ENCODE peak calls at places on chromosome 19, in eight cellular contexts. G, Z, K, O, Y, C, D and M are unnamed samples. For H3K4me1, the result is how much of the 10 kb centered on the place peaks cover.

GRCh38 chr19:44111910-44112463 is 1.2 kb upstream of the ZNF225 start:
- DNase-seq in K (peak), Y (peak), C (peak), Z (peak), O (peak), G (peak), D (no peak), M (peak)

GRCh38 chr19:2431318-2432055 is 4.1 kb upstream of the TIMM13 start:
- DNase-seq in G (no peak), D (no peak), Z (no peak), Y (no peak), O (no peak), C (no peak), K (no peak), M (no peak)

GRCh38 chr19:2360876-2361232 is 789 bp downstream of the TMPRSS9 start:
- DNase-seq in Z (no peak), O (no peak), D (no peak), G (no peak), C (no peak), K (no peak), Y (no peak), M (no peak)

GRCh38 chr19:1401138-1401888 is at the start of gene GAMT:
- DNase-seq in K (peak), G (no peak), Z (no peak), D (no peak), O (no peak), C (peak), Y (peak), M (no peak)

GRCh38 chr19:40147693-40148347 is 43.4 kb upstream of the MAP3K10 start:
- DNase-seq in Y (peak), C (no peak), K (no peak), G (peak), O (no peak), Z (peak), D (peak), M (no peak)

GRCh38 chr19:45900661-45901431 is 1.6 kb downstream of the MYPOP start:
- DNase-seq in Z (no peak), O (peak), G (no peak), K (no peak), Y (no peak), C (peak), D (no peak), M (no peak)

GRCh38 chr19:6464070-6464873 is at the start of gene CRB3:
- DNase-seq in C (peak), Z (peak), K (peak), Y (peak), D (peak), G (no peak), O (peak), M (no peak)

GRCh38 chr19:49741210-49741844 is 21.8 kb downstream of the TSKS start:
- DNase-seq in Y (no peak), G (peak), Z (no peak), C (no peak), O (no peak), D (no peak), K (no peak), M (no peak)

GRCh38 chr19:49680473-49681351 is 3.6 kb downstream of the PRMT1 start:
- DNase-seq in K (peak), O (peak), D (peak), G (peak), C (peak), Z (peak), Y (peak), M (no peak)

GRCh38 chr19:10503002-10503789 is at the start of gene KEAP1:
- DNase-seq in K (peak), D (peak), Y (peak), C (peak), O (peak), Z (no peak), G (no peak), M (no peak)

GRCh38 chr19:49863935-49864320 is 3.4 kb downstream of the PNKP start:
- DNase-seq in C (no peak), K (no peak), O (no peak), Y (no peak), G (no peak), D (no peak), Z (no peak), M (no peak)

DNA sequence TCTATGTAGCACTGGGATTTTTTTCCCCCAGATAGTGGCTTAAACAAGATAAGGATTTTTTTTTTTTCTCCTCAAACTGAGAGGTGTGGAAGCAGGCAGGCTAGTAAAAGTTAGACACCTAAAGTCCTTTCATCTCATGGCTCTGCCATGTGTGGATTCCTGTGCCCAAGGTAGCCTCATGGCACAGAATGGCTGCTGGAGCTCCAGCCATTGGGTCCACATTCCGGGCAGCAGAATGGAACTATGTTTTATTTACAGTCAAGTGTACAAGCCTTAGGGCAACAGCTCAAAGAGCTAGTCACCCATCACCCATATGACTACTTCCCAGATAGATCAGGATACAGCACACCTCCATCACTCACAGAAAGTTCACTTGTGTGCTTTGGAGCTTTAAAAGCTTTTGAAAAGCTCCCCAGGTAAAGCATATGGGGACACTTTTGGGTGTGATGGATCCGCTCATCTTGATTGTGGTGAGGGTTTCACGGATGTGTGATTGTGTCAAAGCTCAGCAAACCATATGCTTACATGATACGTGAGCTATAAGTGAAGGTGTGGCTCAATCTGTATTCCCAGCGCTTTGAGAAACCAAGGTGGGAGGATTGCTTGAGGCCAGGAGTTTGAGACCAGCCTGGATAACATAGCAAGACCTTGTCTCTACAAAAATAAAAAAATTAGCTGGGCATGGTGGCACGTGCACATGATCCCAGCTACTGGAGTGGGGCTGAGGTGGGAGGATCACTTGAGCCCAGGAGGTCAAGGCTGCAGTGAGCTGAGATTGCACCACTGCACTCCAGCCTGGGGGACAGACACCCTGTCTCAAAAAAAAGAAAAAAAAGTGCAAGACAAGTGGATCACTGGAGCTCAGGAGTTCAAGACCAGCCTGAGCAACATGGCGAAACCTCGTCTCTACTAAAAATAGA is 18.1 kb downstream of the PGLS start:
- DNase-seq in G (no peak), D (no peak), Y (no peak), O (no peak), C (no peak), K (no peak), Z (no peak), M (no peak)
- H3K4me2 ChIP-seq in G (no peak), D (no peak), Y (no peak), O (no peak), C (no peak), K (no peak), Z (no peak), M (no peak)

DNA sequence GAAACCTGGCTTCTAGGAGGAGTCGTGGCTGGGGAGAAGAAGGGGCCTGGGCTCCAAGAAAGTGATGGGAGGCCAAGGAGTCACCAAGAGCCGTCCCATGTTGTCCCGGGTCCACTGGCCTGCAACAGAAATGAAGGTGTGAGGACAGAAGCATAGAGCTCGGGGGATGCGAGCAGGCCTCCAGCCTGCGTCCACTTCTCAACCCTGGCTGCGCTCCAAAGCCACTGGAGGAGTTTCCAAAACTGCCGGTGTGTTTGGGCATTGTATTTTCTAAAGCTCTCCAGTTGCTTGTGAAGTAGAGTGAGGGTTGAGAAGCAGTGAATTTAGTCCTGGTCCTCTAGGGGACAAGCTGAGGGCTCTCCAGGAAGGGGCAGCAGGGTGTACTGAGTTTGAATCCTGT is 13.0 kb downstream of the FFAR2 start:
- DNase-seq in G (no peak), C (no peak), Y (no peak), O (no peak), Z (no peak), D (no peak), K (no peak), M (no peak)
- H3K4me1 ChIP-seq in G (under half), C (under half), Y (under half), O (under half), Z (under half), D (under half), K (under half), M (under half)

DNA sequence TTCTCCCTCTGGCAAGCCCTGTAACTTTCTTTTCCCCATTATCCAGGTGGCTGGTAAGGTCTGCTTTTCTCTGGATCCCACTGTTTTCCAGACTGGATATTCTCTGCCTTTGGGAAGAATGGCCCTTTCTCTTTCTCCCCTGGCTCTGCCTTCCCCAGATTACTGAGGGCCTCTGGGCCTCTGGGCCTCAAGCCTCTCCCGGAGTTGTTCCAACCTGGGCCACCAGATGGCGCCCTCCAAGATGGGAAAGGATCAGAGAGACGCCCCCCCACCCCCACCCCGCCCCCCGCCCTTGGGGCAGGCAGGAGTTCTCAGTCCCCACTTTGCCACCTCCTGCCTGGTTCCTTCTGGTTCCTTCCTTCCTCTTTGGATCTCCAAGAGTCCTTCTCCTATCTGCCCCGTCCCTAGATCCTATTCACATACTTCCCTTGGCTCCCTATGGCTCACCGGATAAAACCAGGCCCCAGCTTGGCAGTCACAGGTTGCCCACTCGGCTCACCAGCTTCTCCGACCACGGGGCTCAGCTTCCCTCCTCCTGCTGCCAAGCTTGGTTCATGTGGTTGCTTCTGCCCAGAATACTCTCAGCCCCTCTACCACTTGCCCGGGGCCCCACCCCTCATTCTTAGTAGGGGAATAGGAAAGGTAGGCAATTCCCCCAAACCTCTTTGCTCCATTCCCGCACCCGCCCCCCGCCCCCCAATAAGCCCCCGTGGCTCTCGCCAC is 13.0 kb downstream of the EPS8L1 start:
- DNase-seq in D (peak), C (peak), Y (peak), O (peak), G (peak), K (peak), Z (peak), M (no peak)
- TF ChIP-seq CTCF in D (peak), C (peak), Y (peak), O (peak), G (peak), K (peak), Z (peak), M (peak)

GRCh38 chr19:54871713-54872112 is 2.3 kb upstream of the FCAR start:
- DNase-seq in Y (no peak), D (no peak), C (no peak), Z (no peak), O (no peak), K (no peak), G (no peak), M (no peak)

GRCh38 chr19:54873990-54874389 is at the start of gene FCAR:
- DNase-seq in K (no peak), C (no peak), G (no peak), D (no peak), Y (no peak), Z (no peak), O (no peak), M (no peak)

DNA sequence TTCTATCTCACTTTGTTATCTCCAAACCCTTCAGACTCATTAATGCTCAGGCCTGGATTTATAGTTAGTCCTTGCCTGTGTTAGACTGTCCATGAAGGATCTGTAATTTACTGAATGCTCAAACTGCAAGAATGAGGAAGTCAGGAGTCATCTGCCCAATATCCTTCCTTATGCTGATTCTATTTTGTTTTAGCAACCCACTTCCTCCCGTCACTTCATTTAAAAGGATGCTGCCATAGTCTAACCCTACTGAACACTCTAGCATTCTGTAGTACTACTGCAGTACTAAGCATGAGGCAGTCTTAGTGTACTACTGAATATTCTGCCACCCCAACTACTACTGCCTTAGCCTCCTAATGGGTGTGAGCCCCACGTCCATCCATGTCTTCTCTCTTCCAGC is 1.5 kb downstream of the FCAR start:
- DNase-seq in Z (no peak), C (no peak), Y (no peak), O (no peak), D (no peak), G (no peak), K (no peak), M (no peak)
- H3K4me2 ChIP-seq in Z (no peak), C (no peak), Y (no peak), O (no peak), D (no peak), G (no peak), K (no peak), M (no peak)

GRCh38 chr19:3984908-3985642 is at the start of gene EEF2:
- DNase-seq in G (peak), Z (peak), D (peak), C (peak), Y (peak), O (peak), K (peak), M (peak)

GRCh38 chr19:3986260-3987041 is 1.2 kb upstream of the EEF2 start:
- DNase-seq in O (peak), K (peak), G (peak), Y (peak), D (peak), C (peak), Z (peak), M (peak)

GRCh38 chr19:3984584-3984907 is 717 bp downstream of the EEF2 start:
- DNase-seq in Y (no peak), D (no peak), Z (no peak), G (no peak), O (no peak), K (no peak), C (no peak), M (peak)

GRCh38 chr19:3983936-3984583 is 1.2 kb downstream of the EEF2 start:
- DNase-seq in C (peak), K (no peak), Z (peak), Y (no peak), O (peak), D (peak), G (peak), M (peak)

DNA sequence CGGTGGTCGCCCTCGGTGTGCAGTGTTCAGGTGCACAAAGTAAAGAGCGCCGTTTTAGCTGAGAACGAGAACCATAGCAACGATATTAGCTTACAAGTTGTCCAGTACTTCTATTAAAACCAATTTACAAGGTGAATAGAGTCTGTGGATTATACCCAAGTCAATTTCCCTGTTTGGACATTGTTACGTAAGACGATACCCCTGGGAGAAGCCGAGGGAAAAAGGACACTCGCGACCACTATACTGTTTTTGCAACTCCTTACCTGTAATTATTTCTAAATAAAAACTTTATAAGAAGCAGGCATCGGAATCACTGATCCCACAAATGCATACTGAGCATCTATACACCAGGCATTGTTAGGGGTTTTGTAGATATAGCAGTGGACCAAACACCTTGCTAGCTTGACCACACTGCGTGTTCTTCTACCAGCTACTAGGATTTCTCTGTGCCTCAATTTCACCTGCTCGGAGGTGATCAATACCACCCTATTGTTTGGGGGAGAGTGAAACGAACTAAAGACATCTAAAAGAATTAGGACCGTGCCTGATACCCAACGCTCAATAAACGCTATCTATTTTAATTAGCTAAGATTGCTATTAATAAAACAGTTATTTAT is 488 bp upstream of the EEF2 start:
- DNase-seq in Z (no peak), C (no peak), D (no peak), G (no peak), Y (no peak), O (no peak), K (no peak), M (no peak)
- H3K4me1 ChIP-seq in Z (half or more), C (under half), D (under half), G (under half), Y (under half), O (under half), K (under half), M (under half)

DNA sequence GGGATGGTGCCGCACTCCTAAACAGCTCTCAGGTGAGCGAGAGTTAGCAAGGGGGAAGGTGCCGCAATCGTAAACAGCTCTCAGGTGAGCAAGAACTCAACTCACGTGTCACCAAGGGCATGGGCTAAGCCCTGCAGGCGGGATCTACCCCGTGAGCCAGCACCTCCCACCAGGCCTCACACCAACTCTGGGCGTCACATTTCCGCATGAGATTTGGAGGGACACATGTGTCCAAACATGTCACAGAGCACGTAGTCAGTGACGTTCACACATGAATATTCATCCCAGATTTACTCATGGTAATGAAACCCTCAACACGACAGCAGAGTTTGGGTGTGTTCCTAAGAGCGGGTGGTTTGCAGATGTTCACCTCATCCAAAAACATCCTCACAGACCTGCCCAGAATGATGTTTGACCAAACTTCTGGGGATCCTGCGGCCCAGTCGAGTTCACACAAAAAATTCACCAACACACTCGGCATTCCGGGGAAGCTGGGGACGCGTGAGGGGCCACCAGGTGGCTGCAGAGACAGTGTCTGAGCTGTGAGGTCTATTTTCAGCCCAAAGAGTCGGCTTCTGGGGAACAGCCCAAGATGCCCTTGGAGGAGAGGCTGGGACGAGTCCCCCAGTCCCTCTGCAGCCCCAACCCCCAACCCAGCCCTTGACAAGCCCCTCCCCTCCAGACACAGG is 19.6 kb downstream of the C2CD4C start:
- DNase-seq in O (no peak), Z (no peak), K (no peak), G (no peak), C (no peak), Y (no peak), D (no peak), M (no peak)
- TF ChIP-seq CTCF in O (no peak), Z (no peak), K (no peak), G (no peak), C (no peak), Y (no peak), D (no peak), M (no peak)